ENCODE peak calls at places on chromosome 22, in ten cellular contexts. M is stimulated activated CD4-positive, alpha-beta T cell treated with anti-CD3 and anti-CD28 coated beads, Interleukin-12 subunit alpha, Interleukin-12 subunit beta, amount 100 ng/mL, for 24 hours; J is naive thymus-derived CD4-positive, alpha-beta T cell; B is GM10248; Y is renal cortical epithelial cell; I is HAP-1; L is RWPE2; O is hypothalamus; A is GM19239; C is iPS DF 6.9. Z is an unnamed sample.

GRCh38 chr22:24105661-24106060 is 75.6 kb upstream of the SUSD2 start:
- DNase-seq in M (no peak), J (no peak), B (no peak), Y (no peak), I (no peak), L (no peak), O (no peak), A (no peak), C (no peak), Z (no peak)

GRCh38 chr22:38935023-38935422 is 22.4 kb upstream of the APOBEC3A start:
- DNase-seq in M (no peak), J (no peak), B (no peak), Y (peak; percentile 64), I (no peak), L (peak; percentile 86), O (no peak), A (no peak), C (no peak), Z (peak; percentile 91)

GRCh38 chr22:31244943-31245451 is 32.9 kb downstream of the LIMK2 start:
- DNase-seq in M (no peak), J (no peak), B (no peak), Y (no peak), I (no peak), L (no peak), O (no peak), A (no peak), C (no peak), Z (no peak)

GRCh38 chr22:23752090-23752691 is 1.3 kb upstream of the ZNF70 start:
- DNase-seq in M (no peak), J (no peak), B (peak; percentile 75), Y (no peak), I (no peak), L (no peak), O (no peak), A (no peak), C (no peak), Z (no peak)

GRCh38 chr22:20494978-20495860 is at the start of gene KLHL22:
- DNase-seq in M (no peak), J (peak; percentile 20), B (no peak), Y (no peak), I (peak; percentile 17), L (no peak), O (no peak), A (peak; percentile 40), C (no peak), Z (peak; percentile 51)

GRCh38 chr22:38315801-38316339 is 1.4 kb downstream of the CSNK1E start:
- DNase-seq in M (no peak), J (peak; percentile 50), B (no peak), Y (no peak), I (peak; percentile 33), L (no peak), O (no peak), A (no peak), C (no peak), Z (no peak)

GRCh38 chr22:32994046-32994827 is 63.9 kb downstream of the SYN3 start:
- DNase-seq in M (no peak), J (no peak), B (no peak), Y (no peak), I (no peak), L (no peak), O (peak; percentile 80), A (no peak), C (no peak), Z (no peak)

GRCh38 chr22:22935056-22935545 is 47.5 kb downstream of the IGLL5 start:
- DNase-seq in M (no peak), J (no peak), B (no peak), Y (no peak), I (no peak), L (no peak), O (no peak), A (peak; percentile 37), C (no peak), Z (no peak)

GRCh38 chr22:24836282-24836681 is 30.3 kb downstream of the SGSM1 start:
- DNase-seq in M (no peak), J (no peak), B (no peak), Y (no peak), I (no peak), L (no peak), O (no peak), A (no peak), C (no peak), Z (no peak)

GRCh38 chr22:28181332-28181731 is 262.3 kb upstream of the PITPNB start:
- DNase-seq in M (no peak), J (no peak), B (no peak), Y (peak; percentile 64), I (no peak), L (no peak), O (no peak), A (no peak), C (no peak), Z (no peak)

GRCh38 chr22:41917375-41917905 is 2.6 kb upstream of the SHISA8 start:
- DNase-seq in M (no peak), J (no peak), B (no peak), Y (no peak), I (no peak), L (no peak), O (no peak), A (no peak), C (no peak), Z (no peak)

Z was measured in NCI-H1436.